ENCODE peak calls at places on chromosomes 7 and 10, in six cellular contexts. C is GM23338, V is GM12878, D is HCT116, S is uterus, N is brain microvascular endothelial cell. B is an unnamed sample.
A peak's percentile ranks its signal among the peaks of the same experiment; 100 is the strongest.

GRCh38 chr7:4145576-4145975 is 536.5 kb upstream of the FOXK1 start:
- DNase-seq in S (no peak), N (no peak), C (no peak), V (no peak), D (no peak), B (no peak)

GRCh38 chr7:87885018-87885417 is 8.7 kb downstream of the DBF4 start:
- DNase-seq in N (no peak), D (no peak), C (no peak), S (no peak), V (no peak), B (no peak)

GRCh38 chr7:69062020-69062760 is 536.1 kb upstream of the AUTS2 start:
- DNase-seq in V (no peak), S (no peak), N (no peak), D (no peak), C (no peak), B (no peak)

GRCh38 chr10:191703-192518 is 56.7 kb downstream of the ZMYND11 start:
- DNase-seq in S (peak; percentile 16), C (no peak), N (peak; percentile 78), V (no peak), D (no peak), B (peak; percentile 82)

GRCh38 chr7:28347964-28348363 is 64.4 kb upstream of the CREB5 start:
- DNase-seq in N (peak; percentile 23), C (no peak), D (no peak), V (no peak), S (no peak), B (peak; percentile 28)

GRCh38 chr7:128443817-128444216 is 11.9 kb upstream of the HILPDA start:
- DNase-seq in N (no peak), S (no peak), V (no peak), D (no peak), C (no peak), B (no peak)

GRCh38 chr7:40784176-40784575 is 649.4 kb downstream of the SUGCT start:
- DNase-seq in N (no peak), V (no peak), C (no peak), D (no peak), S (no peak), B (no peak)

GRCh38 chr10:93746844-93747284 is 10.9 kb upstream of the LGI1 start:
- DNase-seq in N (peak; percentile 95), V (no peak), S (no peak), C (peak; percentile 84), D (peak; percentile 70), B (no peak)

GRCh38 chr7:51043461-51043860 is 260.8 kb upstream of the GRB10 start:
- DNase-seq in N (no peak), C (no peak), S (no peak), D (no peak), V (no peak), B (no peak)

GRCh38 chr7:6486438-6487183 is 38.9 kb upstream of the DAGLB start:
- DNase-seq in D (no peak), V (no peak), S (no peak), C (no peak), N (no peak), B (no peak)

GRCh38 chr10:88848499-88848898 is 3.1 kb downstream of the ANKRD22 start:
- DNase-seq in S (no peak), N (peak; percentile 43), V (no peak), D (peak; percentile 18), C (no peak), B (peak; percentile 61)

GRCh38 chr7:88401009-88401623 is 94.4 kb upstream of the STEAP4 start:
- DNase-seq in C (peak; percentile 54), S (no peak), N (no peak), V (no peak), D (peak; percentile 15), B (peak; percentile 20)

GRCh38 chr10:102555781-102556328 is 52.1 kb downstream of the SUFU start:
- DNase-seq in D (no peak), V (no peak), N (peak; percentile 66), S (no peak), C (no peak), B (peak; percentile 63)

GRCh38 chr10:48215148-48215982 is 59.1 kb downstream of the FRMPD2 start:
- DNase-seq in D (peak; percentile 28), S (no peak), V (peak; percentile 49), N (peak; percentile 37), C (peak; percentile 78), B (peak; percentile 53)

GRCh38 chr7:88851220-88851619 is 55.7 kb upstream of the TEX47 start:
- DNase-seq in S (no peak), C (no peak), N (no peak), D (no peak), V (no peak), B (no peak)

GRCh38 chr7:49695971-49696370 is 77.5 kb upstream of the VWC2 start:
- DNase-seq in N (no peak), S (no peak), C (no peak), V (no peak), D (no peak), B (no peak)

GRCh38 chr7:135768990-135769389 is 20.4 kb upstream of the FAM180A start:
- DNase-seq in N (no peak), C (no peak), S (no peak), V (no peak), D (no peak), B (no peak)

GRCh38 chr7:144516729-144517128 is 113.2 kb upstream of the NOBOX start:
- DNase-seq in V (no peak), D (no peak), N (no peak), C (peak; percentile 26), S (no peak), B (no peak)

GRCh38 chr7:47479821-47480575 is 101.9 kb downstream of the TNS3 start:
- DNase-seq in N (no peak), C (no peak), D (no peak), S (no peak), V (no peak), B (no peak)

GRCh38 chr7:121002-121401 is 71.4 kb upstream of the FAM20C start:
- DNase-seq in C (no peak), V (no peak), D (no peak), S (no peak), N (no peak), B (no peak)

GRCh38 chr7:50353201-50353600 is 48.7 kb downstream of the IKZF1 start:
- DNase-seq in N (no peak), S (no peak), C (no peak), V (no peak), D (no peak), B (no peak)

GRCh38 chr10:75293456-75293840 is 57.7 kb upstream of the COMTD1 start:
- DNase-seq in V (no peak), S (peak; percentile 36), C (no peak), D (no peak), N (no peak), B (peak; percentile 9)

GRCh38 chr10:75295901-75296441 is 60.2 kb upstream of the COMTD1 start:
- DNase-seq in D (no peak), C (no peak), S (peak; percentile 46), N (no peak), V (no peak), B (peak; percentile 13)

GRCh38 chr10:75294031-75294437 is 58.3 kb upstream of the COMTD1 start:
- DNase-seq in V (no peak), D (no peak), S (peak; percentile 35), C (no peak), N (no peak), B (no peak)

GRCh38 chr10:75294518-75294865 is 58.7 kb upstream of the COMTD1 start:
- DNase-seq in C (peak; percentile 31), V (no peak), S (no peak), N (no peak), D (no peak), B (peak; percentile 88)

GRCh38 chr10:75294866-75295692 is 59.3 kb upstream of the COMTD1 start:
- DNase-seq in C (peak; percentile 76), D (peak; percentile 64), V (no peak), S (peak; percentile 91), N (peak; percentile 88), B (peak; percentile 96)
- TF ChIP-seq CTCF in C (peak; percentile 7), D (no peak), V (peak; percentile 18), S (no peak), N (peak; percentile 40), B (peak; percentile 2)

DNA sequence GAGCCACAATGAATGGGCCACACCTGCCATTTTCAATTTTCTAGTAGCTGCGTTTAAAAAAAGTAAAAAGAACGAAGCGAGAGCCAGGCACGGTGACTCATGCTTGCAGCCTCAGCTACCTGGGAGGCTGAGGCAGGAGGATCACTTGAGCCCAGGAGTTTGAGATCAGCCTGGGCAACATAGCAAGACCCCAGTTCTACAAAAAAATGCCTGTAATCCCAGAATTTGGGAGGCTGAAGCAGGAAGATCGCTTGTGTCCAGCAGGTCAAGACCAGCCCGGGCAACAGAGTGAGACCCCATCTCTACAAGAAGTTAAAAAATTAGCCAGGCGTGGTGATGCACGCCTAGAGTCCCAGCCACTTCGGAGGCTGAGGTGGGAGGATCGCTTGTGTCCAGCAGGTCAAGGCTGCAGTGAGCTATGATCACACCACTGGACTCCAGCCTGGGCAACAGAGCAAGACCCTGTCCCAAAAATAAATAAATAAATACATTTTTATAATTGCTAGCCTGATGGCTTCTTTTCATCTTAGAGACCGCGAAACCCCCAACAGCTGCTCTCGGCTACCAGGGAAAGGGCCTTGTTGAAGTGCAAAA is 32.1 kb downstream of the MICALL2 start:
- DNase-seq in V (no peak), D (no peak), C (no peak), S (no peak), N (no peak), B (no peak)
- H3K27me3 ChIP-seq in V (peaks cover 2% of the 10 kb centered on the region), D (no peaks in the 10 kb centered on the region), C (no peaks in the 10 kb centered on the region), S (peaks cover 6% of the 10 kb centered on the region), N (peaks cover 10% of the 10 kb centered on the region), B (no peaks in the 10 kb centered on the region)

GRCh38 chr7:98186452-98187137 is 24.6 kb upstream of the BHLHA15 start:
- DNase-seq in C (no peak), D (no peak), N (peak; percentile 37), S (no peak), V (no peak), B (peak; percentile 61)
- H3K27ac ChIP-seq in C (no peak overlapping the region), D (no peak overlapping the region), N (peak overlapping the region; percentile 47), S (peak overlapping the region; percentile 41), V (no peak overlapping the region), B (no peak overlapping the region)

GRCh38 chr10:24554036-24554435 is 169.7 kb downstream of the ARHGAP21 start:
- DNase-seq in V (no peak), D (no peak), S (no peak), N (no peak), C (no peak), B (no peak)

GRCh38 chr10:24551161-24551560 is 172.5 kb downstream of the ARHGAP21 start:
- DNase-seq in S (no peak), V (no peak), D (no peak), N (no peak), C (no peak), B (no peak)

GRCh38 chr10:24553051-24553612 is 170.6 kb downstream of the ARHGAP21 start:
- DNase-seq in D (no peak), N (no peak), C (no peak), V (no peak), S (no peak), B (no peak)

GRCh38 chr10:24550680-24551079 is 173.0 kb downstream of the ARHGAP21 start:
- DNase-seq in N (no peak), S (no peak), V (no peak), D (no peak), C (no peak), B (no peak)

DNA sequence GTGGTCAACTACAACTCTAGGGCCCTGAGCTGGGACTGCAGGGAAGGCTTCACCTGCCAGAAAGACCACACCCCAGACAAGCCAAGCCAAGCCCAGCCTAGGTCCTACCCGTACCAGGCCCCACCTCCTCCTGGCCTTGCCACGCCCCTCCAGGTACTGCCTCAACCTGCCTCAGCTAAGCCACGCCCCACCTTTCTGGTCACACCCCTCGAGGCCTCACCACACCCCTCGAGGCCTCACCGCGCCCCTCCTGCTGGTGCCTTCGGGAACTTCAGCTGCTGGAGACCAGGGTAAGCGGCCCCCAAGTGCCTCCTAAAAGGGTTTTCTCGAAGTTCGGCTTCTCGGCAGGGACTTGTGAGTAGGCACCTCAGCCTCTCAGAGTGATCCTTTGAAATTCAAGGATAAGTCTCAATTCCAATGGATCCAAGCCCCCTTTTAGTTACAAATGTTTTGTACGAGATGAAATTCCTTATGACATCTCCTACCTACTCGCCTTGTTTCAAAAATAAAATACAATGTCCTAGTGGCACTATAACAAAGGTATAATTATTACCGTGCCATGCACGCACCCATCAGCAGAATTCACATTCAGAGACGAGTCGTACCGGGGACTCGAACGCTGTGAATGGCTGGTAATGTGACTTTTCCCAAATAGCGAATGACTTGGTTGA is 171.2 kb downstream of the ARHGAP21 start:
- DNase-seq in S (no peak), C (peak; percentile 98), V (no peak), D (peak; percentile 83), N (no peak), B (no peak)
- TF ChIP-seq CTCF in S (no peak), C (peak; percentile 63), V (peak; percentile 49), D (peak; percentile 21), N (peak; percentile 64), B (peak; percentile 33)

B was measured in cardiac muscle cell.